ENCODE peak calls at places on chromosomes 3 and 15, in six cellular contexts. Q is pancreas, I is upper lobe of left lung, D is right lobe of liver, E is neuronal stem cell, W is esophagus squamous epithelium. P is an unnamed sample.

GRCh38 chr3:14962762-14963161 is 15.4 kb downstream of the NR2C2 start:
- DNase-seq in Q (no peak), I (no peak), D (no peak), E (no peak), W (no peak), P (no peak)

GRCh38 chr15:93072440-93073394 is 16.3 kb downstream of the RGMA start:
- DNase-seq in Q (peak; percentile 89), I (peak; percentile 76), D (peak; percentile 54), E (peak; percentile 87), W (no peak), P (peak; percentile 76)

GRCh38 chr3:69144631-69145244 is 22.3 kb upstream of the LMOD3 start:
- DNase-seq in Q (no peak), I (no peak), D (no peak), E (peak; percentile 27), W (no peak), P (no peak)

GRCh38 chr15:39624806-39625205 is 43.9 kb downstream of the THBS1 start:
- DNase-seq in Q (no peak), I (peak; percentile 68), D (no peak), E (no peak), W (no peak), P (no peak)

GRCh38 chr3:164460851-164461250 is 617.4 kb downstream of the SI start:
- DNase-seq in Q (no peak), I (no peak), D (no peak), E (no peak), W (no peak), P (no peak)

GRCh38 chr15:60917469-60918130 is 311.5 kb downstream of the RORA start:
- DNase-seq in Q (peak; percentile 78), I (peak; percentile 44), D (peak; percentile 80), E (no peak), W (no peak), P (peak; percentile 46)

GRCh38 chr3:197174927-197175326 is 123.5 kb downstream of the DLG1 start:
- DNase-seq in Q (no peak), I (no peak), D (no peak), E (no peak), W (no peak), P (no peak)

GRCh38 chr3:124492824-124493223 is 237.4 kb upstream of the UMPS start:
- DNase-seq in Q (peak; percentile 62), I (peak; percentile 35), D (peak; percentile 76), E (no peak), W (no peak), P (peak; percentile 66)

GRCh38 chr3:29430558-29430971 is 149.7 kb downstream of the RBMS3 start:
- DNase-seq in Q (no peak), I (no peak), D (no peak), E (peak; percentile 27), W (no peak), P (no peak)

GRCh38 chr15:56244237-56244810 is 645 bp upstream of the RFX7 start:
- DNase-seq in Q (no peak), I (peak; percentile 79), D (peak; percentile 61), E (peak; percentile 71), W (no peak), P (peak; percentile 56)

GRCh38 chr15:40785814-40786213 is 16.0 kb downstream of the C15orf62 start:
- DNase-seq in Q (no peak), I (no peak), D (peak; percentile 2), E (no peak), W (no peak), P (no peak)

GRCh38 chr3:163939926-163940325 is 1138.4 kb downstream of the SI start:
- DNase-seq in Q (no peak), I (no peak), D (no peak), E (no peak), W (no peak), P (no peak)

GRCh38 chr15:65334586-65335231 is 30.2 kb downstream of the RNU5B-1 start:
- DNase-seq in Q (no peak), I (no peak), D (no peak), E (peak; percentile 51), W (no peak), P (peak; percentile 49)

GRCh38 chr3:78076379-78076778 is 1036.5 kb downstream of the ROBO2 start:
- DNase-seq in Q (no peak), I (no peak), D (no peak), E (no peak), W (no peak), P (no peak)

GRCh38 chr3:99562138-99562537 is 76.3 kb upstream of the COL8A1 start:
- DNase-seq in Q (no peak), I (no peak), D (no peak), E (peak; percentile 23), W (no peak), P (no peak)

GRCh38 chr15:72155021-72155621 is 36.9 kb downstream of the SENP8 start:
- DNase-seq in Q (peak; percentile 96), I (peak; percentile 93), D (peak; percentile 76), E (no peak), W (no peak), P (no peak)

GRCh38 chr3:148861277-148861869 is 3.7 kb upstream of the CPA3 start:
- DNase-seq in Q (no peak), I (no peak), D (no peak), E (peak; percentile 9), W (no peak), P (no peak)

GRCh38 chr3:30659270-30660127 is 53.1 kb downstream of the TGFBR2 start:
- DNase-seq in Q (no peak), I (no peak), D (no peak), E (no peak), W (no peak), P (no peak)

GRCh38 chr3:188740030-188740429 is 431.7 kb upstream of the TPRG1 start:
- DNase-seq in Q (no peak), I (no peak), D (no peak), E (no peak), W (no peak), P (no peak)

GRCh38 chr15:70742928-70743327 is 20.4 kb downstream of the UACA start:
- DNase-seq in Q (no peak), I (no peak), D (no peak), E (no peak), W (no peak), P (no peak)

GRCh38 chr15:70741107-70741511 is 22.2 kb downstream of the UACA start:
- DNase-seq in Q (no peak), I (peak; percentile 81), D (peak; percentile 68), E (no peak), W (no peak), P (no peak)

GRCh38 chr15:70741677-70742293 is 21.6 kb downstream of the UACA start:
- DNase-seq in Q (no peak), I (no peak), D (no peak), E (no peak), W (no peak), P (no peak)
- H3K27ac ChIP-seq in Q (no peak overlapping the region), I (peak overlapping the region; percentile 79), D (peak overlapping the region; percentile 37), E (no peak overlapping the region), W (peak overlapping the region; percentile 79), P (no peak overlapping the region)

GRCh38 chr15:29563112-29563511 is 259.2 kb downstream of the TJP1 start:
- DNase-seq in Q (no peak), I (no peak), D (no peak), E (no peak), W (no peak), P (no peak)

GRCh38 chr15:29560896-29561295 is 261.4 kb downstream of the TJP1 start:
- DNase-seq in Q (no peak), I (no peak), D (no peak), E (no peak), W (no peak), P (no peak)

GRCh38 chr15:29554531-29554930 is 267.7 kb downstream of the TJP1 start:
- DNase-seq in Q (no peak), I (no peak), D (no peak), E (no peak), W (no peak), P (no peak)

GRCh38 chr15:29556385-29556784 is 265.9 kb downstream of the TJP1 start:
- DNase-seq in Q (no peak), I (no peak), D (no peak), E (no peak), W (no peak), P (no peak)

DNA sequence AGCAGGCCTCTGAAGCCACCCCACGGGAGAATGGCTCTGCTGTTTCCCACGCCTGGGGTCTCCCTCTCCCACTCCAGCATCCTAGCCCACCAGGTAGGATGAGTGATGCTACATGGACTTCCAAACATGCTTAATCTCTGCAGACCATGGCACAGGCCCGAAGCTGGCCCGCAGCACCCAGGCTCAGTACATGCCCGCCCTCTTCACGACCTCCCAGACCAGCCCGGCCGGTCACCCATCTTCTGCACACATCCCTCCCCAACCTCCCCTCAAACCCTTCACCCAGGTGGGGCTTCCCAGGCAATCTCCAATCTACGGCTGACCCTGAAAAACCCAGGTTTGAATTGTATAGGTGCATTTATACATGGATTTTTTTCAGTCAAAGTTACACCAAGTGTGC is 264.0 kb downstream of the TJP1 start:
- DNase-seq in Q (no peak), I (no peak), D (no peak), E (no peak), W (no peak), P (no peak)
- H3K4me3 ChIP-seq in Q (no peak overlapping the region), I (no peak overlapping the region), D (no peak overlapping the region), E (peak overlapping the region; percentile 40), W (no peak overlapping the region), P (no peak overlapping the region)

DNA sequence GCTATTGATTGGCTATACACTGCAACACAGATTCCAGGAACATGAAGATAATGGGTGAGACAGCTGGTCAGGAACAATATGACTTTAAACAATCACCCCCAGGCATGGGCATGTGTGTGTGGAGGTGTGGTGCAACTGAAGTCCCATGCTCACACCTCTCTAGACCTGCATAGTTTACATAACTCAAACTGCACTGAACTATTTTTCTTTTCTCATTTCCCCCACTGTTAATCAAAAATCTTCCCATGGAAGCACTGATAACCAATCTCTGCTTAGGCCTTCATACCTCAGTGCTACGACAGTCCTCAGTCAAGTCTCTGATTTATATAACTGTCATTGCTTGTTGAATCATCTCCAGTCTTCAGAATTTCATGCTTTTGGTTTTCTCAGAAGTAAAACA is 600.2 kb downstream of the NTRK3 start:
- DNase-seq in Q (no peak), I (no peak), D (no peak), E (no peak), W (no peak), P (no peak)
- H3K9me3 ChIP-seq in Q (no peaks in the 10 kb centered on the region), I (no peaks in the 10 kb centered on the region), D (no peaks in the 10 kb centered on the region), E (no peaks in the 10 kb centered on the region), W (no peaks in the 10 kb centered on the region), P (no peaks in the 10 kb centered on the region)

GRCh38 chr3:171694888-171695287 is 115.4 kb downstream of the PLD1 start:
- DNase-seq in Q (no peak), I (no peak), D (no peak), E (no peak), W (no peak), P (no peak)
- H3K27ac ChIP-seq in Q (no peak overlapping the region), I (no peak overlapping the region), D (no peak overlapping the region), E (no peak overlapping the region), W (no peak overlapping the region), P (no peak overlapping the region)

DNA sequence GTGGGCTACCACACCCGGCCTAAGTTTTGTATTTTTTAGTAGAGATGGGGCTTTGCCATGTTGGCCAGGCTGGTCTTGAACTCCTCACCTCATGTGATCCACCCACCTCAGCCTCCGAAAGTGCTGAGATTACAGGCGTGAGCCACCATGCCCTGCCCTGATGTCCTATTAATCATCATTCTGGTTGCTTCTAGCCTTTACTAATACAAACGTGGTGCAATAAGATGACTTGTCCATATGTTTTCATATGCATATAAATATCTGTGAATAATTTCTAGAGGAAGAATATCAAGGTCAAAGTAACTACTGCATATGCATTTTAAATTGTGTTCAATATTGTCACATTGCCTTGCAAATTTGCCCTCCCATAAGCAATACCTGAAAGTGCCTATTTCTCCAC is 25.5 kb upstream of the PDHB start:
- DNase-seq in Q (no peak), I (no peak), D (no peak), E (no peak), W (no peak), P (no peak)
- H3K4me3 ChIP-seq in Q (no peak overlapping the region), I (no peak overlapping the region), D (no peak overlapping the region), E (no peak overlapping the region), W (no peak overlapping the region), P (no peak overlapping the region)

P was measured in WERI-Rb-1.